ENCODE peak calls at places on chromosomes 1 and 21, in eight cellular contexts. C is foreskin fibroblast; A is uterus; H is CD4-positive, alpha-beta T cell; G is MM.1S; L is RWPE1; K is A549; M is PC-9. T is an unnamed sample.

GRCh38 chr1:235142991-235143390 is 14.4 kb upstream of the TOMM20 start:
- DNase-seq in C (no peak), A (no peak), H (no peak), G (no peak), L (no peak), K (no peak), M (no peak), T (no peak)

GRCh38 chr21:42666023-42666747 is 12.8 kb downstream of the PDE9A start:
- DNase-seq in C (no peak), A (no peak), H (peak; percentile 31), G (no peak), L (peak; percentile 69), K (peak; percentile 31), M (no peak), T (no peak)

GRCh38 chr1:84366786-84367185 is 31.5 kb upstream of the DNASE2B start:
- DNase-seq in C (peak; percentile 81), A (no peak), H (no peak), G (no peak), L (no peak), K (no peak), M (no peak), T (no peak)

GRCh38 chr1:20511518-20512428 is 3.8 kb upstream of the MUL1 start:
- DNase-seq in C (peak; percentile 21), A (no peak), H (no peak), G (peak; percentile 41), L (no peak), K (no peak), M (peak; percentile 70), T (no peak)

GRCh38 chr1:3352952-3353331 is 101.5 kb upstream of the ARHGEF16 start:
- DNase-seq in C (peak; percentile 30), A (peak; percentile 86), H (no peak), G (no peak), L (no peak), K (no peak), M (no peak), T (no peak)

GRCh38 chr1:107523061-107523460 is 382.2 kb downstream of the NTNG1 start:
- DNase-seq in C (no peak), A (no peak), H (no peak), G (no peak), L (no peak), K (no peak), M (no peak), T (no peak)

GRCh38 chr1:224411766-224412165 is 22.8 kb downstream of the WDR26 start:
- DNase-seq in C (no peak), A (no peak), H (no peak), G (no peak), L (no peak), K (no peak), M (no peak), T (no peak)

GRCh38 chr1:212326541-212326940 is 41.3 kb downstream of the PPP2R5A start:
- DNase-seq in C (no peak), A (no peak), H (no peak), G (no peak), L (no peak), K (no peak), M (no peak), T (no peak)

GRCh38 chr1:20589331-20590312 is 725 bp downstream of the CDA start:
- DNase-seq in C (peak; percentile 80), A (peak; percentile 82), H (no peak), G (no peak), L (no peak), K (no peak), M (no peak), T (no peak)

GRCh38 chr1:218467101-218467728 is 122.1 kb downstream of the TGFB2 start:
- DNase-seq in C (peak; percentile 78), A (no peak), H (no peak), G (no peak), L (no peak), K (no peak), M (no peak), T (no peak)

GRCh38 chr1:198878566-198878965 is 239.7 kb downstream of the PTPRC start:
- DNase-seq in C (no peak), A (no peak), H (no peak), G (no peak), L (no peak), K (no peak), M (no peak), T (no peak)

GRCh38 chr1:29453502-29454240 is 217.3 kb downstream of the PTPRU start:
- DNase-seq in C (peak; percentile 8), A (no peak), H (no peak), G (peak; percentile 24), L (peak; percentile 68), K (peak; percentile 58), M (peak; percentile 49), T (no peak)
- TF ChIP-seq CTCF in C (peak; percentile 34), A (no peak), H (no peak), G (no peak), L (no peak), K (peak; percentile 29), M (peak; percentile 47), T (no peak)

GRCh38 chr21:38352536-38353219 is 95.9 kb downstream of the KCNJ15 start:
- DNase-seq in C (peak; percentile 74), A (no peak), H (peak; percentile 35), G (peak; percentile 63), L (peak; percentile 69), K (peak; percentile 71), M (no peak), T (no peak)
- TF ChIP-seq CTCF in C (peak; percentile 90), A (peak; percentile 53), H (peak; percentile 66), G (peak; percentile 97), L (peak; percentile 85), K (peak; percentile 76), M (no peak), T (no peak)

GRCh38 chr1:214974002-214974401 is 108.5 kb upstream of the KCNK2 start:
- DNase-seq in C (no peak), A (no peak), H (no peak), G (no peak), L (no peak), K (no peak), M (no peak), T (no peak)

GRCh38 chr1:214966366-214966765 is 116.2 kb upstream of the KCNK2 start:
- DNase-seq in C (peak; percentile 59), A (no peak), H (no peak), G (no peak), L (no peak), K (no peak), M (no peak), T (no peak)

GRCh38 chr1:214967865-214968575 is 114.5 kb upstream of the KCNK2 start:
- DNase-seq in C (peak; percentile 58), A (no peak), H (no peak), G (no peak), L (no peak), K (no peak), M (no peak), T (no peak)

GRCh38 chr1:214970016-214970415 is 112.5 kb upstream of the KCNK2 start:
- DNase-seq in C (no peak), A (no peak), H (no peak), G (no peak), L (no peak), K (no peak), M (no peak), T (no peak)
- TF ChIP-seq CTCF in C (no peak), A (no peak), H (no peak), G (no peak), L (no peak), K (no peak), M (no peak), T (no peak)

GRCh38 chr1:88802404-88802803 is 89.0 kb downstream of the GTF2B start:
- DNase-seq in C (no peak), A (no peak), H (no peak), G (no peak), L (no peak), K (no peak), M (no peak), T (no peak)

GRCh38 chr1:88800382-88801051 is 90.8 kb downstream of the GTF2B start:
- DNase-seq in C (peak; percentile 9), A (no peak), H (peak; percentile 10), G (peak; percentile 59), L (no peak), K (peak; percentile 41), M (no peak), T (no peak)

GRCh38 chr1:88802950-88803349 is 88.4 kb downstream of the GTF2B start:
- DNase-seq in C (peak; percentile 40), A (no peak), H (no peak), G (no peak), L (peak; percentile 41), K (no peak), M (peak; percentile 83), T (no peak)

GRCh38 chr1:88801575-88802208 is 89.7 kb downstream of the GTF2B start:
- DNase-seq in C (peak; percentile 7), A (no peak), H (no peak), G (no peak), L (no peak), K (peak; percentile 13), M (no peak), T (no peak)

DNA sequence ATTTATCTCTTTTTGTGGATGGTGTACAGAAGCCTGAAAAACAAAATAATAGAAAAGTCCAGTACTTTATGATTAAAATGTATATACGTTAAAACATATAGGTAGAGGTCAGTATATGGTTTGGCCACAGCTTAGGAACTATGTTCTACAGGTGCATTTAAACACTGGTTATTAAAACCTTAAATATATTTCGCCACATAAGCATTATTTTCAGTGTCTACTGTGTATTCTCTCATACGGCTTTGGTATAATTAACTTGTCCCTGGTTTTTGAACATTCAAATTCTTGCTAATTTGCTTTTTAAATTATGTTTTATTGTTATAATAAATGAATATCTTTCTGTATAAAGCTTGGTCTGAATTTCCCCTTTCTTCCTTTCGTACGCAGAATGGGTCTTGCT is 87.9 kb downstream of the GTF2B start:
- DNase-seq in C (no peak), A (no peak), H (no peak), G (no peak), L (no peak), K (no peak), M (no peak), T (no peak)
- TF ChIP-seq CTCF in C (no peak), A (no peak), H (no peak), G (no peak), L (no peak), K (no peak), M (no peak), T (no peak)

DNA sequence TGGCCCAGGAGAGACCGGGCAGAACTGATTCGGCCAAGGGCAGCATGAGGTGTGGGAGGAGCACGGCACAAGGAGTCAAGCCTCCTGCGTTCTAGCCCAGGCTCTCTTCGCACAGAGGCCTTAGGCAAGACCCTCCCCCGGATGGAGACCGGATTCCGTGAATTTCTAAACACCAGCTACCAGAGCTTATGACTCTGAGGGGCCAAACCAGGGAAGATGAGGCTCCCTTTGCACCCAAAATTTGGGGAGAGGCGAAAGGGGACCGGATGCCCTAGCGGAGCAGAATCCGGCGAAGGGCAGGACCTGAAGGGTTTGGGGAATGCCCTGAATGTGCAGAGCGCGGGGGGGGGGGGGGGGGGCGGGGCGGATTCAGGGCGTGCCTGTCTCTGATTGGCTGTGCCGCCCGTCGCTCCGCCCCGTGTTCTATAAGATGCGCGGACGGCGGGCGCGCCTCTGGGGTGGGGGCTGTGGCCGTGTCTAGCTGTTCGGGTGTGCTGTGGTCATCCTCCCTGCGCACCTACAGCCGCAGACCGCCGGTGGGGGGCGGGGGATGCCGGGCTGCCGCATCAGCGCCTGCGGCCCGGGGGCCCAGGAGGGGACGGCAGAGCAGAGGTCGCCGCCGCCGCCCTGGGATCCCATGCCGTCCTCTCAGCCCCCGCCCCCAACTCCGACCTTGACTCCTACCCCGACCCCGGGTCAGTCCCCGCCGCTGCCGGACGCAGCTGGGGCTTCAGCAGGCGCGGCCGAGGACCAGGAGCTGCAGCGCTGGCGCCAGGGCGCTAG is at the start of gene TRNP1:
- DNase-seq in C (peak; percentile 91), A (peak; percentile 62), H (peak; percentile 53), G (peak; percentile 69), L (peak; percentile 98), K (peak; percentile 91), M (peak; percentile 45), T (peak; percentile 60)
- TF ChIP-seq CTCF in C (no peak), A (no peak), H (no peak), G (no peak), L (no peak), K (no peak), M (no peak), T (no peak)

GRCh38 chr21:45469273-45470086 is 64.5 kb downstream of the COL18A1 start:
- DNase-seq in C (no peak), A (no peak), H (no peak), G (no peak), L (no peak), K (no peak), M (no peak), T (no peak)
- TF ChIP-seq CTCF in C (no peak), A (no peak), H (no peak), G (no peak), L (no peak), K (no peak), M (no peak), T (no peak)